ENCODE peak calls at places on chromosomes 11 and 22, in five cellular contexts. I is HFFc6; Y is naive thymus-derived CD8-positive, alpha-beta T cell; W is LHCN-M2; G is GOT3. M is an unnamed sample.

GRCh38 chr22:29041408-29041807 is 20.2 kb downstream of the C22orf31 start:
- DNase-seq in I (peak; percentile 48), Y (no peak), W (no peak), G (no peak), M (no peak)

GRCh38 chr11:44029507-44029845 is 18.3 kb upstream of the ACCSL start:
- DNase-seq in I (no peak), Y (no peak), W (no peak), G (no peak), M (no peak)

GRCh38 chr11:1744137-1744878 is 6.1 kb downstream of the IFITM10 start:
- DNase-seq in I (no peak), Y (no peak), W (no peak), G (no peak), M (no peak)

GRCh38 chr11:20477418-20478090 is 90.0 kb downstream of the PRMT3 start:
- DNase-seq in I (no peak), Y (no peak), W (peak; percentile 3), G (no peak), M (no peak)

GRCh38 chr11:60860943-60861342 is 5.2 kb upstream of the PTGDR2 start:
- DNase-seq in I (no peak), Y (no peak), W (peak; percentile 43), G (no peak), M (no peak)

GRCh38 chr22:18933914-18934313 is 2.2 kb downstream of the PRODH start:
- DNase-seq in I (no peak), Y (no peak), W (no peak), G (no peak), M (no peak)

GRCh38 chr11:12224537-12224893 is 114.1 kb downstream of the MICAL2 start:
- DNase-seq in I (no peak), Y (peak; percentile 90), W (peak; percentile 98), G (peak; percentile 34), M (peak; percentile 70)

GRCh38 chr11:111205622-111206385 is 39.7 kb upstream of the POU2AF2 start:
- DNase-seq in I (peak; percentile 13), Y (no peak), W (peak; percentile 19), G (no peak), M (no peak)

GRCh38 chr11:959608-960007 is 33.9 kb downstream of the AP2A2 start:
- DNase-seq in I (no peak), Y (no peak), W (no peak), G (no peak), M (no peak)

GRCh38 chr11:78685156-78685555 is 110.5 kb upstream of the NARS2 start:
- DNase-seq in I (no peak), Y (no peak), W (no peak), G (no peak), M (no peak)

GRCh38 chr11:34356130-34356529 is 1.7 kb downstream of the ABTB2 start:
- DNase-seq in I (no peak), Y (no peak), W (no peak), G (no peak), M (no peak)

GRCh38 chr11:64456509-64457320 is 97.8 kb downstream of the RPS6KA4 start:
- DNase-seq in I (no peak), Y (no peak), W (no peak), G (no peak), M (no peak)

GRCh38 chr11:117057727-117058126 is 40.5 kb downstream of the SIK3 start:
- DNase-seq in I (no peak), Y (no peak), W (no peak), G (no peak), M (no peak)

GRCh38 chr11:46357483-46357936 is 10.2 kb downstream of the DGKZ start:
- DNase-seq in I (no peak), Y (no peak), W (no peak), G (no peak), M (no peak)

GRCh38 chr11:103849366-103849765 is 187.1 kb upstream of the DDI1 start:
- DNase-seq in I (no peak), Y (no peak), W (no peak), G (no peak), M (no peak)